ENCODE peak calls at places on chromosomes 5 and 9, in eight cellular contexts. J is RWPE1; T is progenitor cell of endocrine pancreas; Q is epithelial cell of proximal tubule; E is spleen; G is CD8-positive, alpha-beta T cell; M is natural killer cell; F is GM06990. C is an unnamed sample.
A peak's percentile ranks its signal among the peaks of the same experiment; 100 is the strongest.

GRCh38 chr9:117768740-117769400 is 64.7 kb downstream of the TLR4 start:
- DNase-seq in J (no peak), T (no peak), Q (no peak), E (no peak), G (no peak), M (no peak), F (no peak), C (no peak)

GRCh38 chr9:79682076-79682736 is 110.4 kb downstream of the TLE4 start:
- DNase-seq in J (no peak), T (no peak), Q (no peak), E (no peak), G (no peak), M (no peak), F (no peak), C (no peak)

GRCh38 chr9:110526426-110526825 is 53.1 kb downstream of the SVEP1 start:
- DNase-seq in J (no peak), T (no peak), Q (no peak), E (no peak), G (no peak), M (no peak), F (no peak), C (no peak)

GRCh38 chr5:1708592-1709141 is 91.0 kb downstream of the MRPL36 start:
- DNase-seq in J (no peak), T (no peak), Q (no peak), E (no peak), G (no peak), M (no peak), F (no peak), C (no peak)

GRCh38 chr9:136153381-136154065 is 34.8 kb upstream of the TMEM250 start:
- DNase-seq in J (no peak), T (no peak), Q (no peak), E (no peak), G (no peak), M (no peak), F (no peak), C (no peak)

GRCh38 chr5:1733369-1733768 is 66.3 kb downstream of the MRPL36 start:
- DNase-seq in J (no peak), T (peak; percentile 4), Q (no peak), E (no peak), G (no peak), M (peak; percentile 4), F (no peak), C (no peak)

GRCh38 chr9:7185612-7186011 is 427.8 kb downstream of the KDM4C start:
- DNase-seq in J (peak; percentile 41), T (no peak), Q (peak; percentile 87), E (no peak), G (no peak), M (no peak), F (no peak), C (no peak)

GRCh38 chr9:38066907-38067610 is 2.0 kb downstream of the SHB start:
- DNase-seq in J (no peak), T (no peak), Q (no peak), E (peak; percentile 83), G (peak; percentile 27), M (no peak), F (no peak), C (no peak)

GRCh38 chr9:97985058-97985861 is 2.1 kb downstream of the ANP32B start:
- DNase-seq in J (peak; percentile 37), T (peak; percentile 10), Q (no peak), E (peak; percentile 87), G (peak; percentile 56), M (no peak), F (no peak), C (peak; percentile 37)

GRCh38 chr5:107294669-107295068 is 376.1 kb downstream of the EFNA5 start:
- DNase-seq in J (no peak), T (no peak), Q (no peak), E (no peak), G (no peak), M (no peak), F (no peak), C (no peak)

GRCh38 chr9:95181845-95182244 is 135.7 kb downstream of the FANCC start:
- DNase-seq in J (no peak), T (no peak), Q (no peak), E (no peak), G (no peak), M (no peak), F (no peak), C (no peak)

GRCh38 chr9:88523056-88523455 is 11.9 kb upstream of the NXNL2 start:
- DNase-seq in J (peak; percentile 50), T (no peak), Q (no peak), E (peak; percentile 45), G (no peak), M (no peak), F (no peak), C (no peak)

GRCh38 chr5:78268361-78268760 is 26.1 kb downstream of the AP3B1 start:
- DNase-seq in J (no peak), T (no peak), Q (no peak), E (no peak), G (no peak), M (no peak), F (no peak), C (no peak)

GRCh38 chr5:130333089-130333488 is 428.8 kb downstream of the CHSY3 start:
- DNase-seq in J (peak; percentile 83), T (no peak), Q (peak; percentile 25), E (no peak), G (no peak), M (no peak), F (no peak), C (no peak)

GRCh38 chr9:80650964-80651555 is 1038.3 kb downstream of the TLE1 start:
- DNase-seq in J (no peak), T (no peak), Q (no peak), E (no peak), G (no peak), M (no peak), F (no peak), C (no peak)

GRCh38 chr9:93676310-93677054 is 100.1 kb downstream of the PHF2 start:
- DNase-seq in J (no peak), T (no peak), Q (no peak), E (peak; percentile 68), G (no peak), M (no peak), F (no peak), C (no peak)

GRCh38 chr5:10123254-10123989 is 126.3 kb downstream of the ATPSCKMT start:
- DNase-seq in J (no peak), T (no peak), Q (no peak), E (no peak), G (no peak), M (no peak), F (no peak), C (no peak)

GRCh38 chr9:129550199-129550839 is 70.6 kb downstream of the C9orf50 start:
- DNase-seq in J (peak; percentile 54), T (peak; percentile 55), Q (no peak), E (peak; percentile 91), G (no peak), M (no peak), F (no peak), C (peak; percentile 23)

GRCh38 chr9:89878687-89879086 is 273.9 kb downstream of the GADD45G start:
- DNase-seq in J (no peak), T (no peak), Q (no peak), E (peak; percentile 70), G (no peak), M (no peak), F (no peak), C (no peak)

GRCh38 chr9:11328326-11328725 is 715.5 kb upstream of the PTPRD start:
- DNase-seq in J (no peak), T (no peak), Q (no peak), E (no peak), G (no peak), M (no peak), F (no peak), C (no peak)

GRCh38 chr5:36276864-36277263 is 24.8 kb downstream of the RANBP3L start:
- DNase-seq in J (no peak), T (no peak), Q (no peak), E (no peak), G (no peak), M (no peak), F (no peak), C (no peak)

GRCh38 chr5:4018968-4019766 is 423.5 kb downstream of the IRX1 start:
- DNase-seq in J (no peak), T (no peak), Q (no peak), E (no peak), G (no peak), M (no peak), F (no peak), C (no peak)

GRCh38 chr5:172641359-172642045 is 439 bp downstream of the NEURL1B start:
- DNase-seq in J (no peak), T (no peak), Q (no peak), E (peak; percentile 56), G (no peak), M (no peak), F (peak; percentile 25), C (peak; percentile 62)
- TF ChIP-seq CTCF in J (no peak), T (no peak), Q (no peak), E (no peak), G (no peak), M (no peak), F (peak; percentile 6), C (no peak)

GRCh38 chr5:38023799-38024198 is 184.0 kb upstream of the GDNF start:
- DNase-seq in J (no peak), T (no peak), Q (no peak), E (no peak), G (no peak), M (no peak), F (no peak), C (no peak)
- TF ChIP-seq CTCF in J (peak; percentile 23), T (peak; percentile 26), Q (peak; percentile 17), E (no peak), G (no peak), M (no peak), F (no peak), C (peak; percentile 1)

DNA sequence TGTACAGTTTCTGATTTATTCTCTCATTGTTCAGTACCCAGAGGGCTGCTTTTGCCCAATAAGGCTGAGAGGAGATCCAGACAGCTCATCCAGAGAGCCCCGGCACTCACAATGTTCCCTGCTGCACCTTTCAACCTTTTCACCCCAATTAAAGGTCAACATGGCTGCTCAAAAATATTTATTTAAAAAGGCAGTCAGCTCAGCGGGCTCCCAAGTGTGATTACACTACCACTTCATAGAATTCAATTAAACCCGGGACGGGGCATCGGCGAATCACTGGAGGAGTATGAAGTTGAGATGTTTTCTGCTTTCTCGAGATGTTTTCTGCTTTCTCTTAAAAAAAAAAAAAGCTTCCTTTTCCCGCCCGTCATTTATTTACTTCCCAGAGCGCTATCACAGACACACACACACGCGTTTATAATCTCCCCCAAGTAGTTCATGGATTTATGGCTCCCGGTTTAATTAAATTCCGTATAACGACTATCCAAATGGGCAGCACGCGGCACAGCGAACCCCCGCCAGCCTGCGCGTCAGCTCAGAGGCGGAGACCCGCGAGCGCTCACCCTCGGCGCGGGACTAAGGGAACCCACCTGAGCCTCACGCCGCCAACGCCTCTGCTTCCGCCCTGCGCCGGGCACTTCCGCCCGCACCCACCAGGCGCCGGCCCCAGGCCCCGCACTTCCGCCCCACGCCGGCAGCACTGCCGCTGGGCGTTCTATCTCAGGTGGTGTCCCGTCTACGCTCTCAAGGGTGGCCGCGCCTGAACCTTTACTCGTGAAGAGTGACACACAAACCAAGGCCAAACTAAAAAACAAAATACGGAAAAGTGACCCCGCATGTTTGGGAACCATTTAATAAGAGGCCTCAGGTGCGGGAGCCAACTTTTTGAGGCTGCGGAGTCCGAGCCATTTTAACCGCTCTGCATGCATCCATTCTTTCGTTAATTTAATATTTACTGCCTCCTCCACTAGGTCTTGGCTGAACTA is at the start of gene C5orf63:
- DNase-seq in J (peak; percentile 73), T (peak; percentile 39), Q (no peak), E (peak; percentile 95), G (peak; percentile 69), M (peak; percentile 64), F (peak; percentile 89), C (peak; percentile 85)
- TF ChIP-seq CTCF in J (no peak), T (no peak), Q (peak; percentile 4), E (peak; percentile 17), G (no peak), M (no peak), F (no peak), C (no peak)

GRCh38 chr5:98663521-98663920 is 109.9 kb upstream of the RGMB start:
- DNase-seq in J (no peak), T (no peak), Q (no peak), E (no peak), G (no peak), M (no peak), F (no peak), C (no peak)
- TF ChIP-seq CTCF in J (no peak), T (no peak), Q (no peak), E (no peak), G (no peak), M (no peak), F (no peak), C (no peak)

C was measured in GM13977.